ENCODE peak calls at places on chromosomes 5 and 9, in five cellular contexts. Q is PC-3, Z is mucosa of descending colon, L is brain microvascular endothelial cell, U is GM12865. W is an unnamed sample.

GRCh38 chr9:68631811-68632210 is 73.2 kb upstream of the PIP5K1B start:
- DNase-seq in U (no peak), Z (no peak), L (no peak), Q (no peak), W (no peak)

GRCh38 chr5:164097747-164098146 is 592.3 kb downstream of the MAT2B start:
- DNase-seq in L (no peak), Q (peak; percentile 67), U (no peak), Z (no peak), W (no peak)

GRCh38 chr5:13553896-13554295 is 390.6 kb downstream of the DNAH5 start:
- DNase-seq in Q (peak; percentile 58), Z (peak; percentile 23), L (peak; percentile 21), U (peak; percentile 8), W (peak; percentile 36)

GRCh38 chr5:143341807-143342570 is 61.5 kb downstream of the NR3C1 start:
- DNase-seq in Q (peak; percentile 53), Z (no peak), L (peak; percentile 60), U (no peak), W (no peak)

GRCh38 chr5:119022017-119022745 is 33.8 kb upstream of the DTWD2 start:
- DNase-seq in U (peak; percentile 63), Z (no peak), L (peak; percentile 8), Q (peak; percentile 50), W (no peak)

GRCh38 chr9:87590996-87591395 is 93.3 kb downstream of the DAPK1 start:
- DNase-seq in Q (no peak), L (no peak), U (peak; percentile 28), Z (no peak), W (no peak)

GRCh38 chr5:118984602-118985001 is 3.7 kb downstream of the DTWD2 start:
- DNase-seq in L (no peak), U (no peak), Q (peak; percentile 16), Z (no peak), W (no peak)

GRCh38 chr5:54616031-54616430 is 98.5 kb downstream of the SNX18 start:
- DNase-seq in L (no peak), U (no peak), Q (no peak), Z (peak; percentile 35), W (no peak)

GRCh38 chr9:31304576-31304975 is 1079.9 kb upstream of the ACO1 start:
- DNase-seq in L (peak; percentile 12), Q (peak; percentile 21), Z (no peak), U (no peak), W (no peak)

GRCh38 chr9:95465115-95465514 is 51.7 kb downstream of the PTCH1 start:
- DNase-seq in L (no peak), U (no peak), Z (no peak), Q (no peak), W (no peak)

GRCh38 chr9:5644522-5644921 is 15.6 kb downstream of the RIC1 start:
- DNase-seq in L (no peak), Z (no peak), U (no peak), Q (peak; percentile 67), W (no peak)

GRCh38 chr5:142952236-142952635 is 182.1 kb downstream of the ARHGAP26 start:
- DNase-seq in Q (peak; percentile 65), Z (no peak), U (no peak), L (no peak), W (no peak)

GRCh38 chr5:113293068-113293571 is 141.7 kb downstream of the TSSK1B start:
- DNase-seq in Q (peak; percentile 15), U (no peak), Z (no peak), L (no peak), W (no peak)

GRCh38 chr5:142325677-142326479 is 1.1 kb upstream of the SPRY4 start:
- DNase-seq in U (no peak), Z (peak; percentile 67), L (peak; percentile 92), Q (peak; percentile 82), W (peak; percentile 88)

GRCh38 chr5:160930361-160930760 is 78.3 kb upstream of the ATP10B start:
- DNase-seq in U (no peak), Z (no peak), L (no peak), Q (no peak), W (peak; percentile 37)

GRCh38 chr5:169856571-169856970 is 123.7 kb downstream of the INSYN2B start:
- DNase-seq in Z (no peak), L (peak; percentile 89), U (no peak), Q (peak; percentile 81), W (no peak)

GRCh38 chr9:70561805-70562395 is 147.4 kb upstream of the KLF9 start:
- DNase-seq in L (no peak), Q (no peak), Z (no peak), U (no peak), W (no peak)

GRCh38 chr9:120931278-120932085 is 4.9 kb upstream of the TRAF1 start:
- DNase-seq in Q (peak; percentile 24), L (no peak), Z (peak; percentile 45), U (peak; percentile 95), W (no peak)

GRCh38 chr5:57889558-57889957 is 406.9 kb upstream of the ACTBL2 start:
- DNase-seq in Q (peak; percentile 75), Z (peak; percentile 22), L (peak; percentile 44), U (peak; percentile 1), W (peak; percentile 40)

GRCh38 chr5:38569180-38569579 is 12.7 kb upstream of the LIFR start:
- DNase-seq in L (no peak), U (no peak), Q (no peak), Z (no peak), W (no peak)

GRCh38 chr5:92944337-92944736 is 636.7 kb downstream of the NR2F1-AS1 start:
- DNase-seq in Q (no peak), Z (no peak), L (no peak), U (no peak), W (no peak)

GRCh38 chr9:17081351-17081750 is 53.5 kb upstream of the CNTLN start:
- DNase-seq in L (no peak), Q (no peak), Z (no peak), U (no peak), W (no peak)

GRCh38 chr9:17081814-17082213 is 53.0 kb upstream of the CNTLN start:
- DNase-seq in L (no peak), Q (no peak), Z (no peak), U (no peak), W (no peak)

DNA sequence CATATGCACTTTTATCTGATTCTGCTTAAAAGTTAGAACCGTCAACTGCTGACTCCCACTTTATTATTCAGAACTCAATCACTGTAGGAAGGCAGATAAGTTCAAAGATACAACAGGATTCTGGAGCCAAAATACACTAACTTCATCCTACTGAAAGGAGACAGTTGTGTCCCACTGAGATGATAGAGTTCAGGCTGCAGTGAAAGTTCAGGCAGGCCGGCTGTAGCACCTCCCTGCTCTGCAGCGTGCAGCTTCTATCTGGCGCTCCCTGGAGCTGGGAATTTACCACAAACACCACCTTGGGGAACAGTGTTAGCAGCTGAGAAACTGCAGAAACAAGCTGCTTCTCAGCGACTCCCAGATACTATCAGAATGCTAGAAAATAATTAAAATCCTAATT is 52.5 kb upstream of the CNTLN start:
- DNase-seq in Q (no peak), U (no peak), Z (peak; percentile 4), L (peak; percentile 54), W (no peak)
- TF ChIP-seq CTCF in Q (no peak), U (no peak), Z (no peak), L (peak; percentile 37), W (no peak)

DNA sequence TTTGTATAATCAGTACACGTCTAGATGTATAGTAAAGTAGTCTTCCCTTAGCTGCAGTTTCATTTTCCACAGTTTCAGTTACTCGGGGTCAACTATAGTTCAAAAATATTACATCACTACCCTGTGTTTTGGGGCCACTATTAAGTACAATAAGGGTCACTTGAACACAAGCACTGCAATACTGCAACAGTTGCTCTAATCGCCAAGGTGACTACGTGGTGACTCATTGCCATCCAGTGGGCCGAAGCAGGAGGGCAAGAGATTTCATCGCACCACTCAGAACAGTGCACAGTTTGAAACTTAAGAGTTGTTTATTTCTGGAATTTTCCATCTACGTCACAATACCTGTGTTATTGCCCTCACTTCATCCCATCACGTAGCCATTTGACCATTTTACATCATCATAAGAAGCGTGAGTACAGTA is at the start of gene ARL14EPL:
- DNase-seq in Q (peak; percentile 87), U (peak; percentile 58), L (peak; percentile 94), Z (no peak), W (peak; percentile 83)
- TF ChIP-seq CTCF in Q (peak; percentile 46), U (peak; percentile 39), L (peak; percentile 57), Z (no peak), W (no peak)

DNA sequence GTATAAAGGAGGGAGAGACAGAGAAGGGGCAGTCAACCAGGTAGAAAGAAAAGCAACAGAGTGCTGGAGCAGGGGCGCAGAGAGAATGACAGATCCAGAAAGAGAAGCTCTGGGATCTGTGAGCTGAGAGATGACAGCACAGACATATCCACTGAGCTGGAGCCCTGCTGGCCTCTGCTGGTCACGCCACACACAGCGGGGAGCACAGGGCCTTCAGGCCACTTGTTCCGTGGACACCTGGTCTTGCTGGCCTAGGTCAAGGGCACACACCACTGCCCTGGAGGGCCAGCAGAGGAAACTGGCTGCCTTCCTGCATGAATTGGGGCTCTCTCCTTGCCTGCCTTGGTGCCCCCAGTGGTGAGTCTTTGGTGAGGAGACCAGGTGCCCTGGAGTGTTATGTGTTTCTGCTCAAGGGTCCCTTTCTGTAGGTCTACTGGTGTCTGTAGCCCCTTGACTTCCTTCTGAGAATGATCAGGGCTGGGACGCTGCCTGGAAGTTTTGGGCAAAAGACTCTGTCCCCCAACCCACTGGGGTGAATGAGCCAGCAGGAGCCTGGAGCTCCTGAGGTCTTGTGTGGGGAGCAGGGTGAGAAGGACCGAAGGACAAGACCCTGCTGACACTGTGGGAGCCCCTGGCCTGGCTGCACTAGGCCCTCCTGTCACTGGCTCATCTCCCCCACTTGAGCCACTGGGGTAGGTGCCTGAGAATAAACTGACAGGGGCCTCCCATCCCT is 59.2 kb upstream of the ADAMTS2 start:
- DNase-seq in Z (no peak), U (no peak), L (peak; percentile 32), Q (no peak), W (no peak)
- TF ChIP-seq CTCF in Z (no peak), U (no peak), L (peak; percentile 54), Q (no peak), W (no peak)

DNA sequence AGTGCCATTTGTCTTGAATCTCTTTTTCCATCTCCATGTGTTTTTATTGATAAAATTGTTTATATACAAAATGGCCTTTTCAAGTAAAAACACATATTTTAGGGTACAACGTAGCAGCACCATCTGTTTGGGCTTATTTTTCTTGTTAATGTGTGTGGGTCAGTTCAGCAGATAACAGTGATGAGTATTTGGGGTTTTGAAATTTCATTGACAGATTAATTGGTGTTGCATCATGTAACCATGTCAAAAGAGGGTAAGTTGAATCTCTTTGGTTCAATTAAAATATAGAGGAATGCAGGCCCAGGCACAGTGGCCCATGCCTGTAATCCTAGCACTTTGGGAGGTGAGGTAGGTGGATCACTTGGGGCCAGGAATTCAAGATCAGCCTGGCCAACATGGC is 20.0 kb upstream of the PURA start:
- DNase-seq in Z (no peak), L (no peak), U (no peak), Q (no peak), W (no peak)
- TF ChIP-seq CTCF in Z (no peak), L (no peak), U (no peak), Q (no peak), W (no peak)

GRCh38 chr5:14581333-14581890 is at the start of gene OTULINL:
- DNase-seq in U (peak; percentile 86), Z (peak; percentile 92), L (peak; percentile 57), Q (peak; percentile 87), W (peak; percentile 91)

GRCh38 chr5:14584848-14585247 is 3.3 kb downstream of the OTULINL start:
- DNase-seq in L (no peak), Z (no peak), Q (no peak), U (no peak), W (no peak)

GRCh38 chr5:14582797-14583137 is 1.2 kb downstream of the OTULINL start:
- DNase-seq in Q (peak; percentile 45), L (no peak), Z (no peak), U (no peak), W (no peak)

GRCh38 chr5:14580037-14581034 is 1.3 kb upstream of the OTULINL start:
- DNase-seq in Q (peak; percentile 95), U (no peak), L (no peak), Z (peak; percentile 73), W (no peak)

GRCh38 chr5:14581891-14582796 is 552 bp downstream of the OTULINL start:
- DNase-seq in U (peak; percentile 81), Q (peak; percentile 75), L (peak; percentile 6), Z (peak; percentile 74), W (peak; percentile 70)
- TF ChIP-seq CTCF in U (peak; percentile 20), Q (peak; percentile 28), L (peak; percentile 32), Z (no peak), W (no peak)

W was measured in Calu3.